ENCODE peak calls at places on chromosome 16, in nine cellular contexts. One of them, this sample, is unnamed.

GRCh38 chr16:28218109-28218508 is 6.3 kb upstream of the XPO6 start:
- DNase-seq in endodermal cell: peak
- DNase-seq in cardiac fibroblast: peak
- DNase-seq in ascending aorta: no peak
- DNase-seq in cardiac muscle cell: peak
- DNase-seq in neural crest cell: no peak
- DNase-seq in Calu3: peak
- DNase-seq in PC-9: peak
- DNase-seq in right atrium auricular region: no peak
- DNase-seq in this sample: no peak

GRCh38 chr16:11792404-11793260 is 4.4 kb downstream of the ZC3H7A start:
- DNase-seq in PC-9: no peak
- DNase-seq in right atrium auricular region: no peak
- DNase-seq in neural crest cell: no peak
- DNase-seq in cardiac muscle cell: no peak
- DNase-seq in cardiac fibroblast: no peak
- DNase-seq in endodermal cell: no peak
- DNase-seq in Calu3: no peak
- DNase-seq in ascending aorta: no peak
- DNase-seq in this sample: peak

GRCh38 chr16:11914759-11915643 is 755 bp downstream of the GSPT1 start:
- DNase-seq in cardiac fibroblast: peak
- DNase-seq in Calu3: peak
- DNase-seq in cardiac muscle cell: peak
- DNase-seq in right atrium auricular region: no peak
- DNase-seq in endodermal cell: peak
- DNase-seq in PC-9: peak
- DNase-seq in neural crest cell: peak
- DNase-seq in ascending aorta: no peak
- DNase-seq in this sample: peak

GRCh38 chr16:69253796-69254426 is 57.2 kb upstream of the VPS4A start:
- DNase-seq in neural crest cell: no peak
- DNase-seq in ascending aorta: no peak
- DNase-seq in right atrium auricular region: no peak
- DNase-seq in Calu3: no peak
- DNase-seq in cardiac muscle cell: peak
- DNase-seq in endodermal cell: no peak
- DNase-seq in PC-9: no peak
- DNase-seq in cardiac fibroblast: peak
- DNase-seq in this sample: no peak

GRCh38 chr16:78659668-78660217 is 560.3 kb downstream of the WWOX start:
- DNase-seq in right atrium auricular region: no peak
- DNase-seq in cardiac fibroblast: no peak
- DNase-seq in endodermal cell: no peak
- DNase-seq in PC-9: no peak
- DNase-seq in neural crest cell: no peak
- DNase-seq in ascending aorta: no peak
- DNase-seq in Calu3: no peak
- DNase-seq in cardiac muscle cell: no peak
- DNase-seq in this sample: no peak

GRCh38 chr16:50444546-50444945 is 75.8 kb upstream of the BRD7 start:
- DNase-seq in right atrium auricular region: no peak
- DNase-seq in PC-9: no peak
- DNase-seq in cardiac fibroblast: peak
- DNase-seq in neural crest cell: no peak
- DNase-seq in endodermal cell: no peak
- DNase-seq in Calu3: no peak
- DNase-seq in cardiac muscle cell: peak
- DNase-seq in ascending aorta: no peak
- DNase-seq in this sample: no peak

GRCh38 chr16:88481851-88482250 is 28.8 kb downstream of the ZFPM1 start:
- DNase-seq in ascending aorta: no peak
- DNase-seq in right atrium auricular region: no peak
- DNase-seq in endodermal cell: no peak
- DNase-seq in cardiac muscle cell: no peak
- DNase-seq in Calu3: no peak
- DNase-seq in neural crest cell: no peak
- DNase-seq in PC-9: no peak
- DNase-seq in cardiac fibroblast: no peak
- DNase-seq in this sample: no peak

GRCh38 chr16:15517743-15518142 is 83.4 kb downstream of the BMERB1 start:
- DNase-seq in endodermal cell: no peak
- DNase-seq in cardiac fibroblast: no peak
- DNase-seq in neural crest cell: no peak
- DNase-seq in right atrium auricular region: no peak
- DNase-seq in ascending aorta: no peak
- DNase-seq in Calu3: no peak
- DNase-seq in PC-9: no peak
- DNase-seq in cardiac muscle cell: no peak
- DNase-seq in this sample: no peak

GRCh38 chr16:67803894-67804293 is 2.5 kb downstream of the RANBP10 start:
- DNase-seq in endodermal cell: no peak
- DNase-seq in cardiac muscle cell: no peak
- DNase-seq in PC-9: no peak
- DNase-seq in ascending aorta: no peak
- DNase-seq in cardiac fibroblast: no peak
- DNase-seq in Calu3: no peak
- DNase-seq in right atrium auricular region: no peak
- DNase-seq in neural crest cell: no peak
- DNase-seq in this sample: no peak

GRCh38 chr16:57577691-57578224 is 35.3 kb downstream of the ADGRG5 start:
- DNase-seq in ascending aorta: no peak
- DNase-seq in neural crest cell: no peak
- DNase-seq in cardiac muscle cell: no peak
- DNase-seq in right atrium auricular region: peak
- DNase-seq in cardiac fibroblast: no peak
- DNase-seq in PC-9: no peak
- DNase-seq in endodermal cell: no peak
- DNase-seq in Calu3: no peak
- DNase-seq in this sample: no peak

GRCh38 chr16:57504491-57504890 is 18.2 kb upstream of the DOK4 start:
- DNase-seq in endodermal cell: no peak
- DNase-seq in Calu3: no peak
- DNase-seq in neural crest cell: no peak
- DNase-seq in right atrium auricular region: no peak
- DNase-seq in ascending aorta: no peak
- DNase-seq in cardiac muscle cell: no peak
- DNase-seq in cardiac fibroblast: no peak
- DNase-seq in PC-9: no peak
- DNase-seq in this sample: no peak

GRCh38 chr16:53429221-53429943 is 4.9 kb upstream of the RBL2 start:
- DNase-seq in neural crest cell: no peak
- DNase-seq in right atrium auricular region: no peak
- DNase-seq in Calu3: peak
- DNase-seq in ascending aorta: no peak
- DNase-seq in cardiac fibroblast: peak
- DNase-seq in PC-9: peak
- DNase-seq in cardiac muscle cell: peak
- DNase-seq in endodermal cell: no peak
- DNase-seq in this sample: no peak

GRCh38 chr16:71499775-71500364 is 10.7 kb upstream of the ZNF19 start:
- DNase-seq in endodermal cell: peak
- DNase-seq in PC-9: peak
- DNase-seq in Calu3: peak
- DNase-seq in cardiac muscle cell: peak
- DNase-seq in ascending aorta: no peak
- DNase-seq in right atrium auricular region: no peak
- DNase-seq in neural crest cell: peak
- DNase-seq in cardiac fibroblast: peak
- DNase-seq in this sample: peak
- TF ChIP-seq CTCF in endodermal cell: peak
- TF ChIP-seq CTCF in PC-9: peak
- TF ChIP-seq CTCF in Calu3: peak
- TF ChIP-seq CTCF in cardiac muscle cell: peak
- TF ChIP-seq CTCF in ascending aorta: peak
- TF ChIP-seq CTCF in right atrium auricular region: peak
- TF ChIP-seq CTCF in neural crest cell: peak
- TF ChIP-seq CTCF in cardiac fibroblast: peak
- TF ChIP-seq CTCF in this sample: peak

GRCh38 chr16:3652373-3653037 is 2.0 kb upstream of the DNASE1 start:
- DNase-seq in cardiac fibroblast: no peak
- DNase-seq in neural crest cell: no peak
- DNase-seq in ascending aorta: no peak
- DNase-seq in cardiac muscle cell: no peak
- DNase-seq in endodermal cell: no peak
- DNase-seq in PC-9: no peak
- DNase-seq in Calu3: no peak
- DNase-seq in right atrium auricular region: no peak
- DNase-seq in this sample: no peak

GRCh38 chr16:3651461-3652372 is 2.8 kb upstream of the DNASE1 start:
- DNase-seq in right atrium auricular region: no peak
- DNase-seq in ascending aorta: no peak
- DNase-seq in cardiac muscle cell: no peak
- DNase-seq in endodermal cell: no peak
- DNase-seq in neural crest cell: no peak
- DNase-seq in Calu3: no peak
- DNase-seq in PC-9: no peak
- DNase-seq in cardiac fibroblast: no peak
- DNase-seq in this sample: no peak

GRCh38 chr16:3646348-3646920 is 8.1 kb upstream of the DNASE1 start:
- DNase-seq in neural crest cell: no peak
- DNase-seq in ascending aorta: no peak
- DNase-seq in Calu3: peak
- DNase-seq in right atrium auricular region: no peak
- DNase-seq in PC-9: peak
- DNase-seq in cardiac muscle cell: no peak
- DNase-seq in cardiac fibroblast: no peak
- DNase-seq in endodermal cell: peak
- DNase-seq in this sample: no peak

GRCh38 chr16:3654249-3654991 is at the start of gene DNASE1:
- DNase-seq in Calu3: peak
- DNase-seq in right atrium auricular region: no peak
- DNase-seq in ascending aorta: no peak
- DNase-seq in endodermal cell: peak
- DNase-seq in neural crest cell: peak
- DNase-seq in cardiac muscle cell: peak
- DNase-seq in cardiac fibroblast: peak
- DNase-seq in PC-9: peak
- DNase-seq in this sample: peak

DNA sequence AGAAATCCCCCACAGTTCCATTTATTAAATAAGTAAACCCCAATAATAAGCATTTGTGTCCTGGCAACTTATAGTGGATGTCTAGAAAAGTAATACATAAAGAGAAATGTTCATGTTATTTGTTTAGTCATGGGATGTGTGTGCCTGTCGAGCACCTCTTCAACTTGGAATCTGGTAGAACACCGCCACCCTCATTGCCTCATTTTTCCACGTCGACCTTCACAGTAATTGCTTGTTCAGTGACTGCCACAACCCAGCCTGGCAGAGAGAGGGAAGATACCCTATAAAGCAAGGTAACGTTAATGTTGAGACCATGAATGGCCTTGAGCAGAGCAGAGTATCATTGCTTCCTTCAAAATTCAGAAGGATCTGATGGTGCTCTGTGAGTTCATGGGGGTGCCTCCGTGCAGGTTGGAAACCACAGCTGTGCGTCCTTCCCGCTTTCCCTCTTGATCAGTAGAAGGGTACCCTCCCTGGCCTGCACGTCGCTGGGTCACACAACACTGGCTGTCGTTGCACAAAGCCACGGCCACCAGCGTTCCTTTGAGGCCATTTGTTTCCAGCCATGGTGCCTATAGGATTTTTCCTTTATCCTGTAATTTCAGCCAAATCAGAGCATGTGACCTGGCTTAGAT is 3.7 kb upstream of the DNASE1 start:
- DNase-seq in ascending aorta: no peak
- DNase-seq in cardiac muscle cell: no peak
- DNase-seq in Calu3: no peak
- DNase-seq in cardiac fibroblast: no peak
- DNase-seq in neural crest cell: no peak
- DNase-seq in right atrium auricular region: no peak
- DNase-seq in endodermal cell: no peak
- DNase-seq in PC-9: no peak
- DNase-seq in this sample: no peak
- TF ChIP-seq CTCF in ascending aorta: no peak
- TF ChIP-seq CTCF in cardiac muscle cell: no peak
- TF ChIP-seq CTCF in Calu3: no peak
- TF ChIP-seq CTCF in cardiac fibroblast: no peak
- TF ChIP-seq CTCF in neural crest cell: no peak
- TF ChIP-seq CTCF in right atrium auricular region: no peak
- TF ChIP-seq CTCF in endodermal cell: no peak
- TF ChIP-seq CTCF in PC-9: no peak
- TF ChIP-seq CTCF in this sample: no peak

GRCh38 chr16:75697571-75697970 is 3.7 kb downstream of the DUXB start:
- DNase-seq in neural crest cell: no peak
- DNase-seq in PC-9: no peak
- DNase-seq in ascending aorta: no peak
- DNase-seq in Calu3: no peak
- DNase-seq in endodermal cell: no peak
- DNase-seq in right atrium auricular region: no peak
- DNase-seq in cardiac fibroblast: no peak
- DNase-seq in cardiac muscle cell: no peak
- DNase-seq in this sample: no peak

GRCh38 chr16:75701361-75701760 is at the start of gene DUXB:
- DNase-seq in right atrium auricular region: no peak
- DNase-seq in PC-9: no peak
- DNase-seq in Calu3: no peak
- DNase-seq in neural crest cell: no peak
- DNase-seq in cardiac muscle cell: no peak
- DNase-seq in ascending aorta: no peak
- DNase-seq in endodermal cell: no peak
- DNase-seq in cardiac fibroblast: no peak
- DNase-seq in this sample: no peak

GRCh38 chr16:75695708-75696107 is 5.6 kb downstream of the DUXB start:
- DNase-seq in cardiac fibroblast: no peak
- DNase-seq in neural crest cell: no peak
- DNase-seq in right atrium auricular region: no peak
- DNase-seq in ascending aorta: no peak
- DNase-seq in PC-9: no peak
- DNase-seq in endodermal cell: peak
- DNase-seq in cardiac muscle cell: no peak
- DNase-seq in Calu3: no peak
- DNase-seq in this sample: no peak
- TF ChIP-seq CTCF in cardiac fibroblast: no peak
- TF ChIP-seq CTCF in neural crest cell: peak
- TF ChIP-seq CTCF in right atrium auricular region: no peak
- TF ChIP-seq CTCF in ascending aorta: no peak
- TF ChIP-seq CTCF in PC-9: peak
- TF ChIP-seq CTCF in endodermal cell: peak
- TF ChIP-seq CTCF in cardiac muscle cell: peak
- TF ChIP-seq CTCF in Calu3: peak
- TF ChIP-seq CTCF in this sample: no peak

DNA sequence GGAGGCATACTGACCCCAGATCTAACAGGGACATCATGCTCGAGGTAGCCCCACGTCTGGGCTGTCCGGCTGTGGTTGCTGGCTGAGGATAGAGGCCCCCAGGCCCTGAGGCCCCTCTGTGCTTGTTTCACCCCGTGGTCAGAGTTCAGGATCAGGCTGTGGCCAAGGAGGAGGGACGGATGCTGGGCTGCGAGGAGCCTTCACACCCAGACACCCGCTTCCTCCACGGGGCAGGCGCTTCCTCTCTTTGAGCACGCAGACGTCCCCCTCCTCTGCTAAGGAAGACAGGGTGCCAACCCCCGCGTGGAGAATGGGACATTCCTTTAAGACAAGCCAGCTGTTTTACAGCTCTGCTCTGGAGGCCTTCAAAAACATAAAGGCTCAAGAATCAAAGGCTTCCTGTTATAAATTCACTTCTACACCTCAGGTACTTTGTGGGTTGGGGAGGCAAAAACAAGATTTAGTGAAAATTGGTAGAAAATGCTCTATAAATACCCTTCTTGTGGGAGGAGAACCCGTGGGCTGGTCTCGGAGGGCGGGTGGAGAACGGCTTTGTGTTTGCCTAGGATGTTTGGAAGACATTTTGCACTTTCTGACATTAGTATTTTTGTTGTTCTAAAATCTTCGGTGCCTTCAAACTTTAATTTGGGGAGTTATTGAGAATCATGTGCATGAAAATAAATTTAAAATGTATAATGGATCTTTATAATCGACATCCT is 60.8 kb upstream of the FOXF1 start:
- DNase-seq in cardiac fibroblast: no peak
- DNase-seq in ascending aorta: no peak
- DNase-seq in neural crest cell: no peak
- DNase-seq in cardiac muscle cell: no peak
- DNase-seq in right atrium auricular region: no peak
- DNase-seq in PC-9: no peak
- DNase-seq in Calu3: no peak
- DNase-seq in endodermal cell: no peak
- DNase-seq in this sample: no peak
- TF ChIP-seq CTCF in cardiac fibroblast: no peak
- TF ChIP-seq CTCF in ascending aorta: no peak
- TF ChIP-seq CTCF in neural crest cell: no peak
- TF ChIP-seq CTCF in cardiac muscle cell: no peak
- TF ChIP-seq CTCF in right atrium auricular region: no peak
- TF ChIP-seq CTCF in PC-9: no peak
- TF ChIP-seq CTCF in Calu3: no peak
- TF ChIP-seq CTCF in endodermal cell: no peak
- TF ChIP-seq CTCF in this sample: no peak

This sample was measured in glutamatergic neuron.